ENCODE peak calls at places on chromosomes 4 and X, in ten cellular contexts. Y is activated naive CD4-positive, alpha-beta T cell treated with anti-CD3 and anti-CD28 coated beads, Interleukin-2, amount 10 ng/mL, durations not matched to agents 7 days and 5 days; C is fibroblast of pulmonary artery; W is GM23248; I is AG09309; Z is activated CD4-positive, alpha-beta T cell treated with anti-CD3 and anti-CD28 coated beads, Interleukin-2, amount 10 ng/mL, durations not matched to agents 24 days and 14 days; M is heart left ventricle; D is neural crest cell; S is body of pancreas; N is nephron progenitor cell. A is an unnamed sample.
A peak's percentile ranks its signal among the peaks of the same experiment; 100 is the strongest.

GRCh38 chr4:38782452-38783108 is at the start of gene TLR10:
- DNase-seq in I (no peak), C (peak; percentile 64), M (no peak), N (peak; percentile 44), Z (peak; percentile 81), S (peak; percentile 67), W (peak; percentile 69), D (peak; percentile 36), Y (peak; percentile 49), A (no peak)

GRCh38 chrX:72028701-72029470 is 102.8 kb downstream of the RTL5 start:
- DNase-seq in S (no peak), M (no peak), C (no peak), N (no peak), W (no peak), Z (no peak), I (no peak), Y (no peak), D (no peak), A (no peak)

GRCh38 chrX:139759637-139760036 is 51.7 kb upstream of the MCF2 start:
- DNase-seq in Y (no peak), S (no peak), I (no peak), M (no peak), D (no peak), C (peak; percentile 42), N (peak; percentile 5), W (peak; percentile 38), Z (peak; percentile 57), A (no peak)

GRCh38 chrX:68234171-68234910 is 199.0 kb downstream of the OPHN1 start:
- DNase-seq in W (no peak), S (no peak), M (no peak), D (no peak), Y (no peak), Z (no peak), I (no peak), N (no peak), C (no peak), A (no peak)

GRCh38 chrX:78650906-78651437 is 8.2 kb downstream of the RTL3 start:
- DNase-seq in W (peak; percentile 55), I (peak; percentile 44), Y (no peak), D (no peak), C (peak; percentile 50), N (no peak), M (no peak), S (no peak), Z (peak; percentile 64), A (no peak)

GRCh38 chrX:103533428-103534216 is 14.3 kb upstream of the RAB40A start:
- DNase-seq in I (no peak), Z (peak; percentile 88), S (peak; percentile 75), D (peak; percentile 85), M (peak; percentile 54), N (peak; percentile 82), Y (peak; percentile 75), C (peak; percentile 83), W (peak; percentile 51), A (peak; percentile 87)

GRCh38 chr4:76974150-76974549 is 24.6 kb downstream of the SEPTIN11 start:
- DNase-seq in Y (no peak), N (no peak), S (no peak), Z (no peak), C (no peak), W (no peak), M (no peak), D (no peak), I (no peak), A (no peak)

GRCh38 chr4:183823394-183823793 is 81.7 kb upstream of the STOX2 start:
- DNase-seq in D (no peak), I (peak; percentile 17), N (no peak), Y (no peak), S (no peak), W (peak; percentile 52), C (peak; percentile 57), M (peak; percentile 57), Z (no peak), A (no peak)

GRCh38 chrX:45758319-45758718 is 557.6 kb upstream of the DIPK2B start:
- DNase-seq in D (no peak), Z (peak; percentile 84), W (peak; percentile 84), Y (peak; percentile 58), I (peak; percentile 84), C (peak; percentile 88), S (peak; percentile 17), N (no peak), M (no peak), A (no peak)

GRCh38 chrX:44101300-44101699 is 128.1 kb upstream of the NDP start:
- DNase-seq in Y (no peak), W (no peak), I (no peak), M (no peak), S (no peak), Z (no peak), N (no peak), D (no peak), C (peak; percentile 1), A (no peak)